ENCODE peak calls at places on chromosomes 11 and 22, in eight cellular contexts. F is hepatocyte, Y is lung, L is sigmoid colon, D is thoracic aorta, Z is A549, H is psoas muscle, W is uterus. S is an unnamed sample.

GRCh38 chr11:61587951-61588695 is 7.2 kb upstream of the SYT7 start:
- DNase-seq in F (peak; percentile 75), Y (peak; percentile 73), L (peak; percentile 81), D (no peak), Z (peak; percentile 78), H (peak; percentile 62), W (peak; percentile 84), S (peak; percentile 71)

GRCh38 chr11:5605849-5606248 is 9.4 kb downstream of the TRIM6 start:
- DNase-seq in F (peak; percentile 31), Y (no peak), L (no peak), D (peak; percentile 43), Z (no peak), H (no peak), W (no peak), S (no peak)

GRCh38 chr22:27420817-27421361 is 380.7 kb downstream of the MN1 start:
- DNase-seq in F (peak; percentile 60), Y (peak; percentile 65), L (peak; percentile 93), D (peak; percentile 66), Z (no peak), H (peak; percentile 75), W (peak; percentile 77), S (peak; percentile 81)

GRCh38 chr11:71240865-71241691 is 11.3 kb downstream of the SHANK2 start:
- DNase-seq in F (peak; percentile 85), Y (no peak), L (peak; percentile 68), D (no peak), Z (peak; percentile 38), H (no peak), W (no peak), S (no peak)

GRCh38 chr11:27563201-27563600 is 56.6 kb upstream of the LIN7C start:
- DNase-seq in F (no peak), Y (no peak), L (no peak), D (no peak), Z (no peak), H (no peak), W (no peak), S (no peak)

GRCh38 chr11:73983764-73984543 is 1.3 kb upstream of the UCP2 start:
- DNase-seq in F (no peak), Y (no peak), L (peak; percentile 40), D (no peak), Z (no peak), H (no peak), W (no peak), S (no peak)

GRCh38 chr11:70741085-70741484 is 342.8 kb downstream of the CTTN start:
- DNase-seq in F (no peak), Y (no peak), L (no peak), D (no peak), Z (no peak), H (no peak), W (no peak), S (no peak)

GRCh38 chr11:23991140-23991539 is 505.7 kb upstream of the LUZP2 start:
- DNase-seq in F (no peak), Y (no peak), L (no peak), D (no peak), Z (no peak), H (no peak), W (no peak), S (no peak)

GRCh38 chr22:30490399-30490798 is 15.1 kb downstream of the SEC14L4 start:
- DNase-seq in F (no peak), Y (no peak), L (no peak), D (no peak), Z (no peak), H (no peak), W (no peak), S (no peak)

GRCh38 chr22:40436460-40437431 is 66.4 kb downstream of the SGSM3 start:
- DNase-seq in F (peak; percentile 74), Y (no peak), L (no peak), D (no peak), Z (peak; percentile 29), H (no peak), W (peak; percentile 43), S (no peak)

GRCh38 chr11:62648185-62648966 is 2.0 kb upstream of the GANAB start:
- DNase-seq in F (no peak), Y (no peak), L (no peak), D (no peak), Z (no peak), H (no peak), W (no peak), S (peak; percentile 42)

GRCh38 chr11:91209751-91210150 is 986.9 kb upstream of the CHORDC1 start:
- DNase-seq in F (no peak), Y (no peak), L (no peak), D (no peak), Z (no peak), H (no peak), W (no peak), S (no peak)

GRCh38 chr22:25780673-25781072 is 38.7 kb downstream of the MYO18B start:
- DNase-seq in F (peak; percentile 46), Y (no peak), L (no peak), D (no peak), Z (no peak), H (no peak), W (no peak), S (no peak)

GRCh38 chr22:43498856-43499253 is 87.0 kb downstream of the MPPED1 start:
- DNase-seq in F (no peak), Y (no peak), L (no peak), D (no peak), Z (no peak), H (no peak), W (no peak), S (no peak)

GRCh38 chr11:96894587-96894986 is 504.8 kb downstream of the JRKL start:
- DNase-seq in F (no peak), Y (no peak), L (no peak), D (no peak), Z (no peak), H (no peak), W (no peak), S (no peak)

GRCh38 chr11:82533628-82534353 is 199.9 kb downstream of the FAM181B start:
- DNase-seq in F (no peak), Y (no peak), L (no peak), D (no peak), Z (no peak), H (no peak), W (no peak), S (no peak)

GRCh38 chr22:30879398-30879797 is 89.2 kb downstream of the MORC2 start:
- DNase-seq in F (no peak), Y (no peak), L (no peak), D (no peak), Z (no peak), H (no peak), W (no peak), S (no peak)

GRCh38 chr11:66720223-66720898 is 8.7 kb downstream of the SPTBN2 start:
- DNase-seq in F (peak; percentile 74), Y (peak; percentile 67), L (no peak), D (no peak), Z (peak; percentile 45), H (peak; percentile 35), W (no peak), S (peak; percentile 95)

GRCh38 chr11:66717925-66718319 is 11.1 kb downstream of the SPTBN2 start:
- DNase-seq in F (no peak), Y (no peak), L (no peak), D (no peak), Z (no peak), H (no peak), W (no peak), S (no peak)

GRCh38 chr11:66720899-66721470 is 8.0 kb downstream of the SPTBN2 start:
- DNase-seq in F (no peak), Y (no peak), L (no peak), D (no peak), Z (no peak), H (no peak), W (no peak), S (no peak)

GRCh38 chr11:66719111-66719872 is 9.7 kb downstream of the SPTBN2 start:
- DNase-seq in F (no peak), Y (no peak), L (no peak), D (no peak), Z (no peak), H (no peak), W (no peak), S (no peak)

GRCh38 chr11:66718320-66718971 is 10.6 kb downstream of the SPTBN2 start:
- DNase-seq in F (peak; percentile 55), Y (peak; percentile 45), L (no peak), D (no peak), Z (no peak), H (no peak), W (no peak), S (peak; percentile 72)
- TF ChIP-seq CTCF in F (no peak), Y (no peak), L (no peak), D (no peak), Z (no peak), H (no peak), W (no peak), S (no peak)

DNA sequence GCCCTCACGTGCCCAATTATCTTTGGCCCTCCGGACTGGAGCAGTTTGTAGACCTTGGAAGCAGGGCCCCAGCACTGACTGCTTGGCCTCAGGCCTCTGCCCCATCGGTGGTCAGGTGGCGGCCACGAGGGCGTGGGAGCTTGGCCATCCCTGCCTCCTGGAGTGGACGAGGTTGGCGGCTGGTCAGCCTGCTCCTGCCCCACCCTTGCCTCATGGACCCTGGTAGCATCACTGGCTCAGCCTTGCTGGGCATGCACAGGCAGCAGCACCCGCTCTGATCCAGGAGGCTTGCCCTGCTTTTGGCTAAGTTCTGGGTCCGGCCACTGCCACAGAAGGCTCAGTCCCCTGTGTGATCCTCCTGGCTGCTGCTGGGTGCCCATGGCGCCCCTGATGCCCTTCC is 4.1 kb downstream of the KRTAP5-3 start:
- DNase-seq in F (no peak), Y (no peak), L (peak; percentile 43), D (no peak), Z (no peak), H (no peak), W (no peak), S (no peak)
- H3K9me3 ChIP-seq in F (no peaks in the 10 kb centered on the region), Y (no peaks in the 10 kb centered on the region), L (no peaks in the 10 kb centered on the region), D (no peaks in the 10 kb centered on the region), Z (no peaks in the 10 kb centered on the region), H (no peaks in the 10 kb centered on the region), W (no peaks in the 10 kb centered on the region), S (no peaks in the 10 kb centered on the region)

GRCh38 chr11:75078233-75078632 is 18.4 kb downstream of the OR2AT4 start:
- DNase-seq in F (no peak), Y (no peak), L (no peak), D (no peak), Z (no peak), H (no peak), W (no peak), S (no peak)

GRCh38 chr11:75077316-75077715 is 19.4 kb downstream of the OR2AT4 start:
- DNase-seq in F (no peak), Y (no peak), L (no peak), D (no peak), Z (no peak), H (no peak), W (no peak), S (no peak)

GRCh38 chr11:75069473-75069872 is 27.2 kb downstream of the OR2AT4 start:
- DNase-seq in F (no peak), Y (no peak), L (no peak), D (no peak), Z (no peak), H (no peak), W (no peak), S (no peak)

GRCh38 chr11:75072582-75072981 is 24.1 kb downstream of the OR2AT4 start:
- DNase-seq in F (no peak), Y (no peak), L (no peak), D (no peak), Z (no peak), H (no peak), W (no peak), S (no peak)

GRCh38 chr11:75073459-75074190 is 23.1 kb downstream of the OR2AT4 start:
- DNase-seq in F (no peak), Y (no peak), L (no peak), D (no peak), Z (no peak), H (no peak), W (no peak), S (no peak)
- TF ChIP-seq CTCF in F (no peak), Y (no peak), L (no peak), D (no peak), Z (no peak), H (no peak), W (no peak), S (no peak)

GRCh38 chr11:134664863-134665535 is 253.0 kb upstream of the B3GAT1 start:
- DNase-seq in F (no peak), Y (peak; percentile 25), L (peak; percentile 58), D (no peak), Z (no peak), H (no peak), W (no peak), S (no peak)
- H3K9me3 ChIP-seq in F (no peaks in the 10 kb centered on the region), Y (peaks cover 18% of the 10 kb centered on the region), L (no peaks in the 10 kb centered on the region), D (no peaks in the 10 kb centered on the region), Z (no peaks in the 10 kb centered on the region), H (no peaks in the 10 kb centered on the region), W (no peaks in the 10 kb centered on the region), S (no peaks in the 10 kb centered on the region)